ENCODE peak calls at places on chromosomes 1 and 21, in four cellular contexts. One of them, this sample, is unnamed.

GRCh38 chr1:113834716-113835115 is 22.4 kb upstream of the RSBN1 start:
- DNase-seq in adrenal gland: no peak
- DNase-seq in left lung: no peak
- DNase-seq in PC-3: peak; percentile 9
- DNase-seq in this sample: no peak

GRCh38 chr1:37478890-37479254 is 4.5 kb downstream of the ZC3H12A start:
- DNase-seq in adrenal gland: no peak
- DNase-seq in left lung: peak; percentile 35
- DNase-seq in PC-3: peak; percentile 46
- DNase-seq in this sample: no peak

GRCh38 chr1:181012203-181012520 is 10.5 kb downstream of the STX6 start:
- DNase-seq in adrenal gland: no peak
- DNase-seq in PC-3: no peak
- DNase-seq in left lung: no peak
- DNase-seq in this sample: no peak

GRCh38 chr1:173868266-173869107 is at the start of gene ZBTB37:
- DNase-seq in adrenal gland: peak; percentile 82
- DNase-seq in left lung: peak; percentile 94
- DNase-seq in PC-3: peak; percentile 78
- DNase-seq in this sample: peak; percentile 40

GRCh38 chr1:19407494-19408096 is 77.7 kb downstream of the CAPZB start:
- DNase-seq in adrenal gland: no peak
- DNase-seq in left lung: no peak
- DNase-seq in PC-3: no peak
- DNase-seq in this sample: no peak

GRCh38 chr1:172954476-172955150 is 96.1 kb downstream of the TNFSF18 start:
- DNase-seq in adrenal gland: no peak
- DNase-seq in left lung: no peak
- DNase-seq in PC-3: no peak
- DNase-seq in this sample: no peak

GRCh38 chr1:40185951-40186864 is 25.0 kb downstream of the RLF start:
- DNase-seq in adrenal gland: no peak
- DNase-seq in PC-3: no peak
- DNase-seq in left lung: no peak
- DNase-seq in this sample: peak; percentile 71

GRCh38 chr1:21670956-21671902 is 2.1 kb upstream of the RAP1GAP start:
- DNase-seq in left lung: no peak
- DNase-seq in adrenal gland: peak; percentile 27
- DNase-seq in PC-3: no peak
- DNase-seq in this sample: no peak

GRCh38 chr1:201190005-201190404 is 619 bp upstream of the IGFN1 start:
- DNase-seq in PC-3: no peak
- DNase-seq in adrenal gland: no peak
- DNase-seq in left lung: no peak
- DNase-seq in this sample: no peak

GRCh38 chr1:202144510-202145324 is at the start of gene ARL8A:
- DNase-seq in adrenal gland: peak; percentile 50
- DNase-seq in PC-3: peak; percentile 49
- DNase-seq in left lung: peak; percentile 81
- DNase-seq in this sample: no peak

GRCh38 chr1:99763956-99764355 is 2.5 kb downstream of the FRRS1 start:
- DNase-seq in left lung: no peak
- DNase-seq in PC-3: no peak
- DNase-seq in adrenal gland: no peak
- DNase-seq in this sample: no peak

GRCh38 chr21:45540601-45540970 is 1.7 kb downstream of the SLC19A1 start:
- DNase-seq in adrenal gland: peak; percentile 10
- DNase-seq in PC-3: no peak
- DNase-seq in left lung: no peak
- DNase-seq in this sample: no peak

GRCh38 chr1:61741682-61742619 is at the start of gene PATJ:
- DNase-seq in adrenal gland: peak; percentile 50
- DNase-seq in PC-3: peak; percentile 90
- DNase-seq in left lung: peak; percentile 79
- DNase-seq in this sample: no peak

GRCh38 chr1:159122005-159122621 is 45.5 kb upstream of the AIM2 start:
- DNase-seq in left lung: no peak
- DNase-seq in PC-3: peak; percentile 40
- DNase-seq in adrenal gland: peak; percentile 22
- DNase-seq in this sample: peak; percentile 62

GRCh38 chr1:12249181-12249580 is 19.4 kb downstream of the VPS13D start:
- DNase-seq in PC-3: no peak
- DNase-seq in adrenal gland: no peak
- DNase-seq in left lung: no peak
- DNase-seq in this sample: peak; percentile 27

GRCh38 chr1:220370041-220370700 is 97.9 kb upstream of the RAB3GAP2 start:
- DNase-seq in adrenal gland: no peak
- DNase-seq in PC-3: peak; percentile 90
- DNase-seq in left lung: no peak
- DNase-seq in this sample: peak; percentile 83

GRCh38 chr21:44932366-44933181 is 7.3 kb upstream of the SLX9 start:
- DNase-seq in adrenal gland: no peak
- DNase-seq in left lung: no peak
- DNase-seq in PC-3: peak; percentile 56
- DNase-seq in this sample: no peak

DNA sequence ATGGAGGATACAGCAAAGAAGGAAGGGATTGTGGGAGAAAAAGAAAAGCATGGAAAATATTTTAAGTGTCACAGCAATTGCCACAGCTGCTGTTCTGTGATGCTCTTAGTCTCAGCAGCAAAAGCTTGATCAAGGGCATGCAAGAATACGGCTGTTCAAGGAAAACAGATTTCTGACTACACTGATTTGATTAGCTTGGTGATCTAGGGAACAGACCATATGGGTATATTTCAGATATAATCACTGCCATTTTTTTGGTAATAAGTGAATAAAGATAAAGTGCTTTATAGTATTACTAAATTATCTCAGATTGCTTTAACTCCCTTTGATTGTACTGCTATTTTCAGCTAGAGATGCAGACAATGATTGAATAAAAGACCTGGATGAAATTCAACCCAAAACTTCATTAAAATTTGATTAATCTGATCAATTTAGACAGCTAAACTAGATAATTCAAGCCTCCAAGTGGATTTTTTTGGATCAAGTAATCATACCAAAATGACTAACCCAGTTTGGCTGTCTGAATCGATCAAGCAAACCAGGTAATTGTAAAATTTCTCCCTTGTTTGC is 33.3 kb upstream of the LYPLAL1 start:
- DNase-seq in left lung: no peak
- DNase-seq in adrenal gland: no peak
- DNase-seq in PC-3: no peak
- DNase-seq in this sample: no peak
- H3K27ac ChIP-seq in left lung: no peak overlapping the region
- H3K27ac ChIP-seq in adrenal gland: no peak overlapping the region
- H3K27ac ChIP-seq in PC-3: no peak overlapping the region
- H3K27ac ChIP-seq in this sample: no peak overlapping the region

GRCh38 chr1:27952147-27952546 is 7.6 kb upstream of the XKR8 start:
- DNase-seq in left lung: no peak
- DNase-seq in PC-3: no peak
- DNase-seq in adrenal gland: no peak
- DNase-seq in this sample: no peak

GRCh38 chr1:27951396-27951795 is 8.4 kb upstream of the XKR8 start:
- DNase-seq in left lung: no peak
- DNase-seq in adrenal gland: no peak
- DNase-seq in PC-3: no peak
- DNase-seq in this sample: no peak

GRCh38 chr1:27954186-27954585 is 5.6 kb upstream of the XKR8 start:
- DNase-seq in left lung: no peak
- DNase-seq in adrenal gland: no peak
- DNase-seq in PC-3: no peak
- DNase-seq in this sample: no peak

GRCh38 chr1:27945020-27945419 is 10.2 kb downstream of the SMPDL3B start:
- DNase-seq in left lung: no peak
- DNase-seq in PC-3: no peak
- DNase-seq in adrenal gland: no peak
- DNase-seq in this sample: no peak

DNA sequence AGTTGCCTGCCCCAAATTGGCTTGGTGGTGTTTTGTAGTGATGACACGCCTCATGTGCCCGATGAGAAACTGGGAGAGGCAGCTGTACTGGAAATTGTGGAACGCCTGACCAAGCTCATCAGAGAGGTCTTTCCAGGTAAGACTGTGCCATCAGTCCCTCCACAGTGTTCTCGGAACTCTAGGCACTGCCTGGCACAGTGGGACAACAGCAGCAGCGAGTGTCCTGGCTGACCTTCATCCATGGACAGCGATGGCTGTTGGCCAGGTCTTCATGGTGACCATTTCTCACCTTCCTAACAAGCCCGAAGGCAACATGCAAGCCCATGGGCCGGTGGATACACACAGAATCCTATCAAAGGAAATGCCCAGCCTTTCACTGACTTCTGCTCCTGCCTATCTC is 10.7 kb upstream of the XKR8 start:
- DNase-seq in adrenal gland: no peak
- DNase-seq in PC-3: no peak
- DNase-seq in left lung: no peak
- DNase-seq in this sample: no peak
- TF ChIP-seq CTCF in adrenal gland: no peak
- TF ChIP-seq CTCF in PC-3: no peak
- TF ChIP-seq CTCF in left lung: no peak
- TF ChIP-seq CTCF in this sample: no peak

DNA sequence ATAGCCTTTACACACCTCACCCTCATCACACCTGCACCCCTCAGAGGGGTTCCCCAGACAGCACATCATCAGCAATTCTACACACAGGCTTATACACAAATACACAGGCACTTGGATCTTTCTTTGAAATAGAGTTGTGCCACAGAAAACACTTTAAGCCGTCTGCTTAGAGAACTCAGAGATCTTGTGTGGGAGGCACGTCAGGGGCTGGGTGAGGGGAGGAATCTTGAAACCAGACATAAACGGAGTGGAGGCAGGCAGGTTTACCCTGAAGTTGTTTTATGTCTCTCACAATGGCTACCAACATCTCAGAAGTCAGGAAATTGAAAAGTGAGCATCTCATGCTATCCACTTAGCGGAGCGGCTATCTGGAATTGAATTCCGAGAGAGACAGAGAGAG is 151.9 kb upstream of the GJB5 start:
- DNase-seq in adrenal gland: no peak
- DNase-seq in PC-3: no peak
- DNase-seq in left lung: no peak
- DNase-seq in this sample: no peak
- H3K27me3 ChIP-seq in adrenal gland: no peaks in the 10 kb centered on the region
- H3K27me3 ChIP-seq in PC-3: peaks cover 56% of the 10 kb centered on the region
- H3K27me3 ChIP-seq in left lung: no peaks in the 10 kb centered on the region
- H3K27me3 ChIP-seq in this sample: no peaks in the 10 kb centered on the region

GRCh38 chr1:65990161-65990560 is 197.5 kb downstream of the PDE4B start:
- DNase-seq in PC-3: no peak
- DNase-seq in left lung: no peak
- DNase-seq in adrenal gland: no peak
- DNase-seq in this sample: no peak

GRCh38 chr1:65993047-65993363 is 200.3 kb downstream of the PDE4B start:
- DNase-seq in PC-3: no peak
- DNase-seq in adrenal gland: no peak
- DNase-seq in left lung: no peak
- DNase-seq in this sample: no peak

GRCh38 chr1:65991694-65992093 is 199.0 kb downstream of the PDE4B start:
- DNase-seq in adrenal gland: no peak
- DNase-seq in left lung: no peak
- DNase-seq in PC-3: no peak
- DNase-seq in this sample: no peak

GRCh38 chr1:65994223-65994622 is 201.5 kb downstream of the PDE4B start:
- DNase-seq in adrenal gland: no peak
- DNase-seq in left lung: no peak
- DNase-seq in PC-3: no peak
- DNase-seq in this sample: no peak

GRCh38 chr1:65992160-65993046 is 199.7 kb downstream of the PDE4B start:
- DNase-seq in PC-3: peak; percentile 4
- DNase-seq in left lung: no peak
- DNase-seq in adrenal gland: no peak
- DNase-seq in this sample: no peak
- H3K27ac ChIP-seq in PC-3: no peak overlapping the region
- H3K27ac ChIP-seq in left lung: no peak overlapping the region
- H3K27ac ChIP-seq in adrenal gland: no peak overlapping the region
- H3K27ac ChIP-seq in this sample: no peak overlapping the region

DNA sequence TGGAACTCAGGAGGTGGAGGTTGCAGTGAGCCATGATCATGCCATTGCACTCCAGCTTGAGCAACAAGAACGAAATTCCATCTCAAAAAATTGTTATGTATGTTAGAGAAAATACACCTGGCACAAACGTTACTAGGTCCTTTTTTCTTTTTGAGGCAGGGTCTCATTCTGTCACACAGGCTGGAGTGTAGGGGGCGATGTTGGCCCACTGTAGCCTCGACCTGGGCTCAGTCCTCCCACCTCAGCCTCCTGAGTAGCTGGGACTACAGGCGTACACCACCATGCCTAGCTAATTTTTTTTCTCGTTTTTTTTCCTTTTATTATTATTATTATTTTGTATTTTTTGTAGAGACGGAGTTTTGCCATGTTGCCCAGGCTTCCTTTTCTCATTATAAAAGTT is 4.4 kb downstream of the HAX1 start:
- DNase-seq in adrenal gland: no peak
- DNase-seq in PC-3: no peak
- DNase-seq in left lung: no peak
- DNase-seq in this sample: no peak
- TF ChIP-seq CTCF in adrenal gland: no peak
- TF ChIP-seq CTCF in PC-3: peak; percentile 45
- TF ChIP-seq CTCF in left lung: no peak
- TF ChIP-seq CTCF in this sample: peak; percentile 37

DNA sequence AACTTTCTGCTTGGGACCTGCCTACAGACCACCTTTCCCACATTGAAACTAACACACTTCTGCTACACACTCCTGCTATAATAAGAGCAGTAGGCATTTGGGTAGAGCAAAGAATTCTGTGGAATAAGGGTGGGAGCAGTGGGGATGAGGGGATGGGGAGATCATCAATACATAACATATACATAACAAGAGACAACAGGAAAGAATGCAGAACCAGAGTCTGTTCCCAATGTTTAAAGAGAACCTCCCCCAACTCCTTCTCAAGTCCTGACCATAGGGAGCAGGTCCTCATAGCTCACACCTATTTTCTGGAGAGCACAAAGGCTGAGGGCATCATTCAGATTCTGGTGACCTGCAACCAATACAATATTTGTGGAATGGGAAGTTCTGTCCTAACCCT is 121.6 kb upstream of the BARHL2 start:
- DNase-seq in PC-3: no peak
- DNase-seq in left lung: no peak
- DNase-seq in adrenal gland: no peak
- DNase-seq in this sample: no peak
- H3K27me3 ChIP-seq in PC-3: peaks cover 72% of the 10 kb centered on the region
- H3K27me3 ChIP-seq in left lung: peaks cover 49% of the 10 kb centered on the region
- H3K27me3 ChIP-seq in adrenal gland: peaks cover 32% of the 10 kb centered on the region
- H3K27me3 ChIP-seq in this sample: peaks cover 83% of the 10 kb centered on the region